ENCODE peak calls at places on chromosomes 12 and 14, in five cellular contexts. One of them, this sample, is unnamed.
A peak's percentile ranks its signal among the peaks of the same experiment; 100 is the strongest.

GRCh38 chr12:25253371-25254068 is 2.8 kb upstream of the KRAS start:
- DNase-seq in kidney: no peak
- DNase-seq in dorsolateral prefrontal cortex: no peak
- DNase-seq in activated CD8-positive, alpha-beta memory T cell treated with anti-CD3 and anti-CD28 coated beads, Interleukin-2, amount 50 U/mL, for 4 hours: no peak
- DNase-seq in DMS153: no peak
- DNase-seq in this sample: no peak

GRCh38 chr14:90539496-90539775 is 142.6 kb downstream of the CALM1 start:
- DNase-seq in dorsolateral prefrontal cortex: peak; percentile 26
- DNase-seq in activated CD8-positive, alpha-beta memory T cell treated with anti-CD3 and anti-CD28 coated beads, Interleukin-2, amount 50 U/mL, for 4 hours: no peak
- DNase-seq in kidney: peak; percentile 26
- DNase-seq in DMS153: no peak
- DNase-seq in this sample: no peak

GRCh38 chr12:46240436-46240835 is 28.4 kb downstream of the SLC38A1 start:
- DNase-seq in dorsolateral prefrontal cortex: no peak
- DNase-seq in activated CD8-positive, alpha-beta memory T cell treated with anti-CD3 and anti-CD28 coated beads, Interleukin-2, amount 50 U/mL, for 4 hours: no peak
- DNase-seq in DMS153: no peak
- DNase-seq in kidney: no peak
- DNase-seq in this sample: no peak

GRCh38 chr12:106144847-106145246 is 6.1 kb upstream of the NUAK1 start:
- DNase-seq in kidney: no peak
- DNase-seq in DMS153: no peak
- DNase-seq in activated CD8-positive, alpha-beta memory T cell treated with anti-CD3 and anti-CD28 coated beads, Interleukin-2, amount 50 U/mL, for 4 hours: no peak
- DNase-seq in dorsolateral prefrontal cortex: no peak
- DNase-seq in this sample: no peak

GRCh38 chr14:104597576-104597975 is 7.0 kb downstream of the TMEM179 start:
- DNase-seq in kidney: peak; percentile 36
- DNase-seq in activated CD8-positive, alpha-beta memory T cell treated with anti-CD3 and anti-CD28 coated beads, Interleukin-2, amount 50 U/mL, for 4 hours: peak; percentile 6
- DNase-seq in dorsolateral prefrontal cortex: peak; percentile 12
- DNase-seq in DMS153: no peak
- DNase-seq in this sample: peak; percentile 45

GRCh38 chr14:92969470-92970232 is 46.7 kb downstream of the CHGA start:
- DNase-seq in activated CD8-positive, alpha-beta memory T cell treated with anti-CD3 and anti-CD28 coated beads, Interleukin-2, amount 50 U/mL, for 4 hours: no peak
- DNase-seq in dorsolateral prefrontal cortex: peak; percentile 81
- DNase-seq in DMS153: no peak
- DNase-seq in kidney: peak; percentile 86
- DNase-seq in this sample: peak; percentile 64

GRCh38 chr12:77914089-77914488 is 83.4 kb downstream of the NAV3 start:
- DNase-seq in kidney: no peak
- DNase-seq in DMS153: peak; percentile 30
- DNase-seq in dorsolateral prefrontal cortex: no peak
- DNase-seq in activated CD8-positive, alpha-beta memory T cell treated with anti-CD3 and anti-CD28 coated beads, Interleukin-2, amount 50 U/mL, for 4 hours: no peak
- DNase-seq in this sample: no peak

GRCh38 chr14:70415788-70416187 is 1.1 kb downstream of the SYNJ2BP start:
- DNase-seq in activated CD8-positive, alpha-beta memory T cell treated with anti-CD3 and anti-CD28 coated beads, Interleukin-2, amount 50 U/mL, for 4 hours: no peak
- DNase-seq in kidney: no peak
- DNase-seq in DMS153: no peak
- DNase-seq in dorsolateral prefrontal cortex: no peak
- DNase-seq in this sample: no peak

GRCh38 chr14:24241829-24242443 is 487 bp downstream of the TINF2 start:
- DNase-seq in activated CD8-positive, alpha-beta memory T cell treated with anti-CD3 and anti-CD28 coated beads, Interleukin-2, amount 50 U/mL, for 4 hours: peak; percentile 92
- DNase-seq in DMS153: peak; percentile 88
- DNase-seq in dorsolateral prefrontal cortex: peak; percentile 95
- DNase-seq in kidney: peak; percentile 98
- DNase-seq in this sample: peak; percentile 99

GRCh38 chr14:46432516-46432915 is 219.1 kb downstream of the RPL10L start:
- DNase-seq in dorsolateral prefrontal cortex: no peak
- DNase-seq in kidney: no peak
- DNase-seq in activated CD8-positive, alpha-beta memory T cell treated with anti-CD3 and anti-CD28 coated beads, Interleukin-2, amount 50 U/mL, for 4 hours: no peak
- DNase-seq in DMS153: no peak
- DNase-seq in this sample: no peak

GRCh38 chr14:64968651-64969050 is 3.5 kb downstream of the RAB15 start:
- DNase-seq in DMS153: no peak
- DNase-seq in kidney: no peak
- DNase-seq in activated CD8-positive, alpha-beta memory T cell treated with anti-CD3 and anti-CD28 coated beads, Interleukin-2, amount 50 U/mL, for 4 hours: no peak
- DNase-seq in dorsolateral prefrontal cortex: no peak
- DNase-seq in this sample: no peak

GRCh38 chr14:103724116-103724515 is 8.5 kb downstream of the ZFYVE21 start:
- DNase-seq in dorsolateral prefrontal cortex: peak; percentile 84
- DNase-seq in DMS153: no peak
- DNase-seq in activated CD8-positive, alpha-beta memory T cell treated with anti-CD3 and anti-CD28 coated beads, Interleukin-2, amount 50 U/mL, for 4 hours: no peak
- DNase-seq in kidney: peak; percentile 81
- DNase-seq in this sample: no peak

GRCh38 chr14:31283568-31284252 is 76.1 kb upstream of the HECTD1 start:
- DNase-seq in dorsolateral prefrontal cortex: no peak
- DNase-seq in DMS153: no peak
- DNase-seq in kidney: no peak
- DNase-seq in activated CD8-positive, alpha-beta memory T cell treated with anti-CD3 and anti-CD28 coated beads, Interleukin-2, amount 50 U/mL, for 4 hours: no peak
- DNase-seq in this sample: no peak

GRCh38 chr14:77691259-77691658 is 16.6 kb downstream of the ALKBH1 start:
- DNase-seq in dorsolateral prefrontal cortex: no peak
- DNase-seq in DMS153: no peak
- DNase-seq in kidney: no peak
- DNase-seq in activated CD8-positive, alpha-beta memory T cell treated with anti-CD3 and anti-CD28 coated beads, Interleukin-2, amount 50 U/mL, for 4 hours: no peak
- DNase-seq in this sample: no peak

GRCh38 chr14:55579724-55580400 is at the start of gene KTN1:
- DNase-seq in activated CD8-positive, alpha-beta memory T cell treated with anti-CD3 and anti-CD28 coated beads, Interleukin-2, amount 50 U/mL, for 4 hours: peak; percentile 86
- DNase-seq in dorsolateral prefrontal cortex: peak; percentile 82
- DNase-seq in DMS153: peak; percentile 66
- DNase-seq in kidney: peak; percentile 94
- DNase-seq in this sample: peak; percentile 97

GRCh38 chr12:13211191-13211858 is 14.8 kb downstream of the EMP1 start:
- DNase-seq in activated CD8-positive, alpha-beta memory T cell treated with anti-CD3 and anti-CD28 coated beads, Interleukin-2, amount 50 U/mL, for 4 hours: no peak
- DNase-seq in kidney: no peak
- DNase-seq in dorsolateral prefrontal cortex: no peak
- DNase-seq in DMS153: no peak
- DNase-seq in this sample: no peak

GRCh38 chr12:125124320-125124966 is 59.2 kb downstream of the AACS start:
- DNase-seq in DMS153: peak; percentile 26
- DNase-seq in kidney: no peak
- DNase-seq in activated CD8-positive, alpha-beta memory T cell treated with anti-CD3 and anti-CD28 coated beads, Interleukin-2, amount 50 U/mL, for 4 hours: no peak
- DNase-seq in dorsolateral prefrontal cortex: no peak
- DNase-seq in this sample: no peak

GRCh38 chr14:89598548-89599186 is 181.6 kb upstream of the FOXN3 start:
- DNase-seq in activated CD8-positive, alpha-beta memory T cell treated with anti-CD3 and anti-CD28 coated beads, Interleukin-2, amount 50 U/mL, for 4 hours: no peak
- DNase-seq in DMS153: no peak
- DNase-seq in kidney: no peak
- DNase-seq in dorsolateral prefrontal cortex: no peak
- DNase-seq in this sample: no peak

GRCh38 chr14:44662250-44662891 is 155.3 kb upstream of the FSCB start:
- DNase-seq in DMS153: no peak
- DNase-seq in kidney: no peak
- DNase-seq in dorsolateral prefrontal cortex: no peak
- DNase-seq in activated CD8-positive, alpha-beta memory T cell treated with anti-CD3 and anti-CD28 coated beads, Interleukin-2, amount 50 U/mL, for 4 hours: no peak
- DNase-seq in this sample: no peak

GRCh38 chr14:97224016-97224415 is 426.8 kb downstream of the VRK1 start:
- DNase-seq in kidney: no peak
- DNase-seq in activated CD8-positive, alpha-beta memory T cell treated with anti-CD3 and anti-CD28 coated beads, Interleukin-2, amount 50 U/mL, for 4 hours: no peak
- DNase-seq in dorsolateral prefrontal cortex: no peak
- DNase-seq in DMS153: no peak
- DNase-seq in this sample: no peak

GRCh38 chr14:30179381-30180130 is 251.9 kb upstream of the PRKD1 start:
- DNase-seq in activated CD8-positive, alpha-beta memory T cell treated with anti-CD3 and anti-CD28 coated beads, Interleukin-2, amount 50 U/mL, for 4 hours: no peak
- DNase-seq in DMS153: no peak
- DNase-seq in dorsolateral prefrontal cortex: no peak
- DNase-seq in kidney: no peak
- DNase-seq in this sample: no peak

GRCh38 chr14:100660498-100661339 is 66.0 kb upstream of the DLK1 start:
- DNase-seq in DMS153: no peak
- DNase-seq in kidney: no peak
- DNase-seq in activated CD8-positive, alpha-beta memory T cell treated with anti-CD3 and anti-CD28 coated beads, Interleukin-2, amount 50 U/mL, for 4 hours: no peak
- DNase-seq in dorsolateral prefrontal cortex: no peak
- DNase-seq in this sample: no peak

GRCh38 chr14:65214741-65215140 is 112.4 kb upstream of the MAX start:
- DNase-seq in activated CD8-positive, alpha-beta memory T cell treated with anti-CD3 and anti-CD28 coated beads, Interleukin-2, amount 50 U/mL, for 4 hours: no peak
- DNase-seq in kidney: no peak
- DNase-seq in DMS153: no peak
- DNase-seq in dorsolateral prefrontal cortex: no peak
- DNase-seq in this sample: no peak

GRCh38 chr12:63826002-63826585 is 18.4 kb upstream of the SRGAP1 start:
- DNase-seq in dorsolateral prefrontal cortex: no peak
- DNase-seq in kidney: no peak
- DNase-seq in DMS153: no peak
- DNase-seq in activated CD8-positive, alpha-beta memory T cell treated with anti-CD3 and anti-CD28 coated beads, Interleukin-2, amount 50 U/mL, for 4 hours: no peak
- DNase-seq in this sample: no peak

GRCh38 chr14:39055786-39056474 is 47.1 kb downstream of the SEC23A start:
- DNase-seq in kidney: no peak
- DNase-seq in DMS153: no peak
- DNase-seq in dorsolateral prefrontal cortex: no peak
- DNase-seq in activated CD8-positive, alpha-beta memory T cell treated with anti-CD3 and anti-CD28 coated beads, Interleukin-2, amount 50 U/mL, for 4 hours: no peak
- DNase-seq in this sample: no peak

GRCh38 chr12:89134213-89134770 is 218.0 kb downstream of the DUSP6 start:
- DNase-seq in DMS153: peak; percentile 22
- DNase-seq in kidney: no peak
- DNase-seq in dorsolateral prefrontal cortex: no peak
- DNase-seq in activated CD8-positive, alpha-beta memory T cell treated with anti-CD3 and anti-CD28 coated beads, Interleukin-2, amount 50 U/mL, for 4 hours: no peak
- DNase-seq in this sample: no peak

GRCh38 chr14:97456958-97457357 is 659.8 kb downstream of the VRK1 start:
- DNase-seq in dorsolateral prefrontal cortex: peak; percentile 57
- DNase-seq in DMS153: no peak
- DNase-seq in activated CD8-positive, alpha-beta memory T cell treated with anti-CD3 and anti-CD28 coated beads, Interleukin-2, amount 50 U/mL, for 4 hours: peak; percentile 68
- DNase-seq in kidney: no peak
- DNase-seq in this sample: no peak

GRCh38 chr12:53214221-53214620 is 7.2 kb upstream of the ITGB7 start:
- DNase-seq in kidney: peak; percentile 29
- DNase-seq in activated CD8-positive, alpha-beta memory T cell treated with anti-CD3 and anti-CD28 coated beads, Interleukin-2, amount 50 U/mL, for 4 hours: no peak
- DNase-seq in dorsolateral prefrontal cortex: no peak
- DNase-seq in DMS153: no peak
- DNase-seq in this sample: no peak